ENCODE peak calls at places on chromosomes 13 and 19, in six cellular contexts. L is GM12878, A is SK-N-SH, V is HCT116, I is K562, E is HepG2. D is an unnamed sample.

GRCh38 chr19:16649734-16650133 is 10.2 kb downstream of the SMIM7 start:
- DNase-seq in L (no peak), A (no peak), V (no peak), I (no peak), E (no peak), D (no peak)

GRCh38 chr19:18701250-18701608 is 17.7 kb downstream of the CRTC1 start:
- DNase-seq in L (no peak), A (peak; percentile 44), V (no peak), I (peak; percentile 62), E (no peak), D (no peak)

GRCh38 chr19:18431351-18432197 is 6.4 kb downstream of the ISYNA1 start:
- DNase-seq in L (no peak), A (no peak), V (no peak), I (no peak), E (no peak), D (no peak)

GRCh38 chr13:46321494-46322225 is 65.4 kb downstream of the RUBCNL start:
- DNase-seq in L (peak; percentile 24), A (peak; percentile 52), V (peak; percentile 39), I (peak; percentile 46), E (peak; percentile 18), D (peak; percentile 37)

GRCh38 chr13:23377603-23378002 is 55.9 kb downstream of the SACS start:
- DNase-seq in L (no peak), A (no peak), V (no peak), I (no peak), E (no peak), D (no peak)

GRCh38 chr19:18046066-18046718 is 38.2 kb downstream of the ARRDC2 start:
- DNase-seq in L (no peak), A (no peak), V (peak; percentile 37), I (peak; percentile 42), E (peak; percentile 31), D (peak; percentile 38)

GRCh38 chr19:16875584-16876555 is 12.9 kb upstream of the F2RL3 start:
- DNase-seq in L (no peak), A (no peak), V (no peak), I (no peak), E (no peak), D (peak; percentile 55)

GRCh38 chr13:45511310-45512147 is 46.8 kb downstream of the COG3 start:
- DNase-seq in L (peak; percentile 24), A (peak; percentile 60), V (peak; percentile 43), I (peak; percentile 46), E (peak; percentile 72), D (peak; percentile 16)

GRCh38 chr13:95117092-95117491 is 184.2 kb downstream of the ABCC4 start:
- DNase-seq in L (peak; percentile 5), A (no peak), V (no peak), I (no peak), E (no peak), D (no peak)

GRCh38 chr13:94335786-94336357 is 143.6 kb downstream of the DCT start:
- DNase-seq in L (no peak), A (no peak), V (no peak), I (no peak), E (no peak), D (no peak)

GRCh38 chr13:25501231-25501630 is 129.5 kb downstream of the ATP8A2 start:
- DNase-seq in L (no peak), A (no peak), V (no peak), I (no peak), E (no peak), D (no peak)

GRCh38 chr19:27744926-27745844 is 1467.8 kb downstream of the UQCRFS1 start:
- DNase-seq in L (no peak), A (no peak), V (no peak), I (no peak), E (no peak), D (no peak)

GRCh38 chr19:39237200-39238184 is 7.3 kb downstream of the IFNL3 start:
- DNase-seq in L (peak; percentile 45), A (no peak), V (peak; percentile 3), I (peak; percentile 78), E (peak; percentile 45), D (no peak)

GRCh38 chr19:46744005-46744691 is 1.7 kb upstream of the FKRP start:
- DNase-seq in L (no peak), A (no peak), V (no peak), I (no peak), E (no peak), D (no peak)

GRCh38 chr19:35206379-35206778 is 22.2 kb downstream of the FAM187B start:
- DNase-seq in L (peak; percentile 52), A (no peak), V (no peak), I (no peak), E (no peak), D (no peak)

GRCh38 chr13:29496241-29496712 is 99.2 kb downstream of the SLC7A1 start:
- DNase-seq in L (no peak), A (no peak), V (no peak), I (no peak), E (no peak), D (peak; percentile 69)

GRCh38 chr19:44897835-44898234 is 6.8 kb downstream of the TOMM40 start:
- DNase-seq in L (no peak), A (no peak), V (no peak), I (no peak), E (no peak), D (no peak)

GRCh38 chr13:40271931-40272775 is 394.3 kb downstream of the FOXO1 start:
- DNase-seq in L (no peak), A (no peak), V (no peak), I (no peak), E (no peak), D (peak; percentile 3)

DNA sequence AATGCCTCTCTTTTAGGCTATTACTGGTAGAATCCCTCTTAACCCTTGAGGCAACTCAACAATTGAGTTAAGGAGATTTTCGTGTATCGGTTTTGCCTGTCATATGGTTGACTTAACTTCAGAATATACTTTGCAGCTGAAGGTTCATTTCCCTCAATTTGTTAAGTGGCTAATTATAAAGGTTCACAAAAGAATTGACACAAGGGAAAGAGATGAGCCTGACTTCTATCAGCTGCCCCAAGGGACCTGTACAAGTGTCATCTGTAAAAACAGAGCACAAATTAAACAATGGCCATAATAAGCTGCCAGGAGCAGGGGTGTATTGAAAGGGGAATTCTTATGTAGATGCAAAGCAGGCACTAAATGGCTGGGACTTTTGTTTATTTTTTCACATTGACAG is 334.8 kb upstream of the OBI1 start:
- DNase-seq in L (peak; percentile 21), A (no peak), V (no peak), I (no peak), E (no peak), D (no peak)
- TF ChIP-seq JUND in L (no peak), A (no peak), V (no peak), I (no peak), E (no peak), D (no peak)

GRCh38 chr19:49896863-49897621 is at the start of gene IL4I1:
- DNase-seq in L (peak; percentile 96), A (no peak), V (no peak), I (no peak), E (no peak), D (no peak)
- TF ChIP-seq JUND in L (no peak), A (no peak), V (no peak), I (no peak), E (no peak), D (no peak)

DNA sequence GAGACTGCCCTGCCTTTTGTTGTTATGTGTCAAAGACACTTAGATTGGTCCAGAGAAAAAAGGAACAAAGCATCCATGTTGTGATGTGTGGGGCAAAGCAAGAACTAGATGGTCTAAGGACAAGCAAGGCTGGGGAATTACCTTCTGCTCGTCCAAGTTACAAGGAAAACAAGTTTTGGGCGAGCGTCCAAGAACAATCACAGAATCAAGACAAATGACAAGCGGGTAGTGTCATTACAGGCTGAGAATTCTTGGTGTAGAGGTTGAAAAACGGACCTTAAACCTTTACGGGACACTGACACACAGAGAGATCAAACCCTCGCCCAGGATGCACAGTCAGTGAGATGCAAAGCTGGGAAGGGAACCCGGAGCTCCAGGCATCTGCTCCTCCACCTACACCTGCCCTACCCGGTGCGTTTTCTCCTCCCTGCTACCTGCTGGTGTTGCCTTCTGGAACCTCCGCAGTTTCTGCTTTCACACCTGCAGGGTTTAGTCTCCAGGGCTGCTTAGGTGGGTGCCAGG is 525 bp upstream of the ZNF324B start:
- DNase-seq in L (no peak), A (no peak), V (no peak), I (no peak), E (no peak), D (peak; percentile 43)
- TF ChIP-seq JUND in L (no peak), A (no peak), V (no peak), I (no peak), E (no peak), D (no peak)

GRCh38 chr13:105412171-105412570 is 1123.3 kb downstream of the EFNB2 start:
- DNase-seq in L (no peak), A (no peak), V (no peak), I (no peak), E (no peak), D (no peak)

GRCh38 chr13:105410602-105411001 is 1124.9 kb downstream of the EFNB2 start:
- DNase-seq in L (no peak), A (peak; percentile 3), V (peak; percentile 23), I (peak; percentile 7), E (peak; percentile 7), D (peak; percentile 9)

GRCh38 chr13:105403065-105403464 is 1132.4 kb downstream of the EFNB2 start:
- DNase-seq in L (no peak), A (no peak), V (no peak), I (no peak), E (no peak), D (no peak)

GRCh38 chr13:105406551-105406950 is 1128.9 kb downstream of the EFNB2 start:
- DNase-seq in L (no peak), A (no peak), V (no peak), I (no peak), E (no peak), D (no peak)
- TF ChIP-seq JUND in L (no peak), A (no peak), V (no peak), I (no peak), E (no peak), D (no peak)

DNA sequence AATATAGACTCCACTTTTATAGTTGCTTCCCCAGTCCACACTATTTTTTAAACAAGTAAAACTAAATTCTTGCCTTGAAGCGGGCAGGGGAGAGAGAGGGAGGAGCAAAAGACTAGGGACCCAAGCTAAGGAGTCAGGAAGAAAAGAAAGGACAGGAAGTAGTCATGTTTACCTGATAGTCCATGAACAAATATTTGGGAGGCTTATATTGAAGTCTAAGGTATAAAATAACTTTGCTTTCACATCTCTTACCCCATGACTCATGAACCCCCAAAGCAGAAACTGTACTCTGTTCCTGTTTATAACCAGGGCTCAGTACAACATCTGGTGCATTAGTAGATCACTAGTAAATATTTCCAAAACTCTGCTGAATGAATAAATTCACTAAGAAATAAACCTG is 67.3 kb downstream of the ZAR1L start:
- DNase-seq in L (no peak), A (no peak), V (no peak), I (no peak), E (no peak), D (no peak)
- TF ChIP-seq JUND in L (no peak), A (no peak), V (no peak), I (no peak), E (no peak), D (no peak)

GRCh38 chr13:112940236-112940635 is 28.8 kb upstream of the MCF2L start:
- DNase-seq in L (no peak), A (peak; percentile 83), V (no peak), I (no peak), E (no peak), D (no peak)
- TF ChIP-seq JUND in L (no peak), A (no peak), V (no peak), I (no peak), E (no peak), D (no peak)